ENCODE peak calls at places on chromosomes 13 and 19, in seven cellular contexts. One of them, this sample, is unnamed.

GRCh38 chr13:109724603-109725002 is 61.8 kb downstream of the IRS2 start:
- DNase-seq in fibroblast of the aortic adventitia: no peak
- DNase-seq in ascending aorta: no peak
- DNase-seq in fibroblast of lung: no peak
- DNase-seq in brain microvascular endothelial cell: no peak
- DNase-seq in IMR-90: no peak
- DNase-seq in foreskin fibroblast: no peak
- DNase-seq in this sample: no peak

GRCh38 chr19:16594681-16595091 is 22.5 kb upstream of the SLC35E1 start:
- DNase-seq in ascending aorta: no peak
- DNase-seq in foreskin fibroblast: no peak
- DNase-seq in IMR-90: no peak
- DNase-seq in fibroblast of the aortic adventitia: no peak
- DNase-seq in fibroblast of lung: no peak
- DNase-seq in brain microvascular endothelial cell: no peak
- DNase-seq in this sample: no peak

GRCh38 chr13:113990321-113990837 is 16.5 kb upstream of the C13orf46 start:
- DNase-seq in fibroblast of the aortic adventitia: no peak
- DNase-seq in fibroblast of lung: no peak
- DNase-seq in ascending aorta: peak
- DNase-seq in foreskin fibroblast: no peak
- DNase-seq in brain microvascular endothelial cell: no peak
- DNase-seq in IMR-90: no peak
- DNase-seq in this sample: no peak

GRCh38 chr13:104461049-104461448 is 1394.8 kb upstream of the SLC10A2 start:
- DNase-seq in IMR-90: no peak
- DNase-seq in ascending aorta: no peak
- DNase-seq in brain microvascular endothelial cell: no peak
- DNase-seq in fibroblast of lung: no peak
- DNase-seq in foreskin fibroblast: no peak
- DNase-seq in fibroblast of the aortic adventitia: no peak
- DNase-seq in this sample: no peak

GRCh38 chr19:23071087-23071511 is 45.7 kb upstream of the ZNF730 start:
- DNase-seq in brain microvascular endothelial cell: peak
- DNase-seq in fibroblast of the aortic adventitia: peak
- DNase-seq in IMR-90: peak
- DNase-seq in ascending aorta: peak
- DNase-seq in foreskin fibroblast: peak
- DNase-seq in fibroblast of lung: peak
- DNase-seq in this sample: no peak

GRCh38 chr19:4302238-4302630 is at the start of gene TMIGD2:
- DNase-seq in brain microvascular endothelial cell: no peak
- DNase-seq in fibroblast of the aortic adventitia: no peak
- DNase-seq in fibroblast of lung: no peak
- DNase-seq in ascending aorta: no peak
- DNase-seq in IMR-90: no peak
- DNase-seq in foreskin fibroblast: no peak
- DNase-seq in this sample: no peak

GRCh38 chr19:47190167-47190727 is 40.8 kb downstream of the BBC3 start:
- DNase-seq in foreskin fibroblast: peak
- DNase-seq in brain microvascular endothelial cell: peak
- DNase-seq in ascending aorta: peak
- DNase-seq in IMR-90: peak
- DNase-seq in fibroblast of lung: peak
- DNase-seq in fibroblast of the aortic adventitia: peak
- DNase-seq in this sample: no peak

GRCh38 chr19:12881172-12881808 is at the start of gene DNASE2:
- DNase-seq in brain microvascular endothelial cell: peak
- DNase-seq in fibroblast of the aortic adventitia: peak
- DNase-seq in fibroblast of lung: peak
- DNase-seq in ascending aorta: peak
- DNase-seq in IMR-90: peak
- DNase-seq in foreskin fibroblast: peak
- DNase-seq in this sample: peak

GRCh38 chr19:40503300-40503699 is 36.5 kb downstream of the SPTBN4 start:
- DNase-seq in ascending aorta: no peak
- DNase-seq in fibroblast of lung: no peak
- DNase-seq in foreskin fibroblast: no peak
- DNase-seq in brain microvascular endothelial cell: no peak
- DNase-seq in fibroblast of the aortic adventitia: no peak
- DNase-seq in IMR-90: no peak
- DNase-seq in this sample: no peak

GRCh38 chr13:75850915-75851314 is 214.8 kb downstream of the LMO7 start:
- DNase-seq in fibroblast of the aortic adventitia: no peak
- DNase-seq in ascending aorta: no peak
- DNase-seq in IMR-90: no peak
- DNase-seq in brain microvascular endothelial cell: peak
- DNase-seq in fibroblast of lung: no peak
- DNase-seq in foreskin fibroblast: no peak
- DNase-seq in this sample: no peak

GRCh38 chr13:39942177-39942900 is 286.9 kb downstream of the COG6 start:
- DNase-seq in ascending aorta: no peak
- DNase-seq in fibroblast of lung: no peak
- DNase-seq in fibroblast of the aortic adventitia: no peak
- DNase-seq in IMR-90: no peak
- DNase-seq in brain microvascular endothelial cell: no peak
- DNase-seq in foreskin fibroblast: no peak
- DNase-seq in this sample: no peak

GRCh38 chr13:52004508-52005183 is 6.6 kb downstream of the ATP7B start:
- DNase-seq in fibroblast of lung: no peak
- DNase-seq in fibroblast of the aortic adventitia: no peak
- DNase-seq in brain microvascular endothelial cell: no peak
- DNase-seq in ascending aorta: no peak
- DNase-seq in IMR-90: no peak
- DNase-seq in foreskin fibroblast: no peak
- DNase-seq in this sample: no peak

DNA sequence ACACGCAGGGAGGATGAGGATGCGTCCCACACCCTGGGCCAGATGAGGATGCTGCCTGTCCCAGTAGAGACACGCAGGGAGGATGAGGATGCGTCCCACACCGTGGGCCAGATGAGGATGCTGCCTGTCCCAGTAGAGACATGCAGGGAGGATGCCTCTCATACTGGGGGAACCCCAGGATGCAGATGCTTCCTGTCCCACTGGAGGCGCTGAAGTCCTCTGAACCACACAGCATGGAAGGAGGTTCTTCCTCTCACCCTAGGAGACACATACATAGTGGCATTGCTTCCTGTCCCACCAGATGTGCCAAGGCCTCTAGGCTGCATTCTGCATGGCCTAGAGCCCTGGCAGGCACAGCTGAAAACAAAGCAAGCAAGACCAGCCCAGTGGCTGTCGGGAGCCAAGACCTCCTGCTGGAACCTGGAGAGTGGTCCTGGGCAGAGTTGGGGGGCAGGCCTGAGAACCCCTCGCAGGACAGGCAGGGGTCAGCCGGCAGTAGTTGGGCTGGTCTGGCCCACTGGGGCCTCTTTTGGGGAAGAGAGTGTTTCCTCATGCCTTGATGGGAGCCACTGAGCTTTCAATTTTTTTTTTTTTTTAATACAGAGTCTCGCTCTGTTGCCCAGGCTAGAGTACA is 4.3 kb downstream of the HPN start:
- DNase-seq in foreskin fibroblast: no peak
- DNase-seq in fibroblast of the aortic adventitia: no peak
- DNase-seq in fibroblast of lung: peak
- DNase-seq in brain microvascular endothelial cell: peak
- DNase-seq in IMR-90: peak
- DNase-seq in ascending aorta: no peak
- DNase-seq in this sample: no peak
- TF ChIP-seq CTCF in foreskin fibroblast: peak
- TF ChIP-seq CTCF in fibroblast of the aortic adventitia: peak
- TF ChIP-seq CTCF in fibroblast of lung: peak
- TF ChIP-seq CTCF in brain microvascular endothelial cell: peak
- TF ChIP-seq CTCF in IMR-90: peak
- TF ChIP-seq CTCF in ascending aorta: peak
- TF ChIP-seq CTCF in this sample: no peak

DNA sequence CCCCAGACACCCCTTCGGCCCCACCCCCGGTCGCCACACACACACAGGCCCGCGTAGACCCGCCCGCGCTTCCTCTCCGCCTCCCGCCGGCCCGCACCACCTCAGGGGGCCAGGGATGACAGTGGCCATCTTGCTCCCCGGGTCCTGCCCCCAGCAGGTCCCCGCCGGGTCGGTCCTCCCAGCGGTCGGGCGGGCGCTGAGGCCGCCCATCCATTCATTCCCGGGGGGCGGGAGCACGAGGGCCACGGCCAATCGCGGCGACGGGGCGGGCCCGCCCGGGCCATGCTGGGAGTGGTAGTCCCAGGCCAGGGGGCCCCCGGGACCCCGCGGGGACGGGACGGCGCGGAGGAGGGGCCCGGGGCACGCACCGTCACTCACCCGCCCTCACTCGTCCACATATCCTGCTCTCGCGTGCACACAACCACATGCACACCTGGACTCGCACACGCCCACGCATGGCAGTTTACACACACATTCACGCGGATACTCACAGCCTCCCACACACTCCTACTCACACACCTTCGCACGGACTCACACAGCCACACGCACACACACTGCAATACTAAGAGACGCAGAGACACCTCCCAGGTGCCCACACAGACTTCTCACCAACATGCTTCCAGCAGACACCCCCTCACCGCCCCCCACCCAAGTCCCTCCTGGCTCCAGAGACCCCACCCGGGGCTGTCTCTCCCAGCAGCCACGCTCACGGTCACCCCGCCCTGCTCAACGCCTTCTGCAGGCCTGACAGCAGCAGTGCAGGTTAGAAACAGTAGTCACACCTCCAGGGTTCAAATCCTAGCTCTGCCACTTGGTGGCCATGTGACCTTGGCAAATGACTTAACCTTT is at the start of gene DPF1:
- DNase-seq in fibroblast of the aortic adventitia: peak
- DNase-seq in fibroblast of lung: peak
- DNase-seq in IMR-90: peak
- DNase-seq in foreskin fibroblast: peak
- DNase-seq in brain microvascular endothelial cell: peak
- DNase-seq in ascending aorta: no peak
- DNase-seq in this sample: peak
- TF ChIP-seq CTCF in fibroblast of the aortic adventitia: no peak
- TF ChIP-seq CTCF in fibroblast of lung: peak
- TF ChIP-seq CTCF in IMR-90: peak
- TF ChIP-seq CTCF in foreskin fibroblast: no peak
- TF ChIP-seq CTCF in brain microvascular endothelial cell: peak
- TF ChIP-seq CTCF in ascending aorta: no peak
- TF ChIP-seq CTCF in this sample: peak

GRCh38 chr19:6767357-6768235 is at the start of gene SH2D3A:
- DNase-seq in IMR-90: peak
- DNase-seq in ascending aorta: peak
- DNase-seq in brain microvascular endothelial cell: peak
- DNase-seq in fibroblast of lung: peak
- DNase-seq in foreskin fibroblast: peak
- DNase-seq in fibroblast of the aortic adventitia: no peak
- DNase-seq in this sample: peak
- TF ChIP-seq CTCF in IMR-90: no peak
- TF ChIP-seq CTCF in ascending aorta: no peak
- TF ChIP-seq CTCF in brain microvascular endothelial cell: no peak
- TF ChIP-seq CTCF in fibroblast of lung: no peak
- TF ChIP-seq CTCF in foreskin fibroblast: no peak
- TF ChIP-seq CTCF in fibroblast of the aortic adventitia: no peak
- TF ChIP-seq CTCF in this sample: no peak

GRCh38 chr19:45854167-45854778 is 8.7 kb downstream of the SYMPK start:
- DNase-seq in fibroblast of lung: no peak
- DNase-seq in foreskin fibroblast: no peak
- DNase-seq in ascending aorta: no peak
- DNase-seq in brain microvascular endothelial cell: no peak
- DNase-seq in fibroblast of the aortic adventitia: no peak
- DNase-seq in IMR-90: no peak
- DNase-seq in this sample: no peak

GRCh38 chr19:45847661-45848060 is 15.3 kb downstream of the SYMPK start:
- DNase-seq in foreskin fibroblast: no peak
- DNase-seq in ascending aorta: no peak
- DNase-seq in IMR-90: no peak
- DNase-seq in fibroblast of the aortic adventitia: no peak
- DNase-seq in brain microvascular endothelial cell: no peak
- DNase-seq in fibroblast of lung: no peak
- DNase-seq in this sample: no peak

GRCh38 chr19:45852941-45853340 is 10.0 kb downstream of the SYMPK start:
- DNase-seq in fibroblast of the aortic adventitia: no peak
- DNase-seq in foreskin fibroblast: no peak
- DNase-seq in IMR-90: no peak
- DNase-seq in ascending aorta: no peak
- DNase-seq in fibroblast of lung: no peak
- DNase-seq in brain microvascular endothelial cell: no peak
- DNase-seq in this sample: no peak

GRCh38 chr19:45852145-45852750 is 10.7 kb downstream of the SYMPK start:
- DNase-seq in IMR-90: no peak
- DNase-seq in foreskin fibroblast: no peak
- DNase-seq in fibroblast of the aortic adventitia: no peak
- DNase-seq in ascending aorta: no peak
- DNase-seq in fibroblast of lung: no peak
- DNase-seq in brain microvascular endothelial cell: peak
- DNase-seq in this sample: no peak

GRCh38 chr19:45848922-45849321 is 14.0 kb downstream of the SYMPK start:
- DNase-seq in IMR-90: no peak
- DNase-seq in foreskin fibroblast: no peak
- DNase-seq in ascending aorta: no peak
- DNase-seq in brain microvascular endothelial cell: no peak
- DNase-seq in fibroblast of lung: no peak
- DNase-seq in fibroblast of the aortic adventitia: peak
- DNase-seq in this sample: no peak
- TF ChIP-seq CTCF in IMR-90: peak
- TF ChIP-seq CTCF in foreskin fibroblast: peak
- TF ChIP-seq CTCF in ascending aorta: no peak
- TF ChIP-seq CTCF in brain microvascular endothelial cell: peak
- TF ChIP-seq CTCF in fibroblast of lung: peak
- TF ChIP-seq CTCF in fibroblast of the aortic adventitia: peak
- TF ChIP-seq CTCF in this sample: peak

GRCh38 chr13:41554626-41555386 is 97.5 kb downstream of the RGCC start:
- DNase-seq in fibroblast of lung: no peak
- DNase-seq in ascending aorta: no peak
- DNase-seq in IMR-90: no peak
- DNase-seq in brain microvascular endothelial cell: no peak
- DNase-seq in fibroblast of the aortic adventitia: no peak
- DNase-seq in foreskin fibroblast: no peak
- DNase-seq in this sample: no peak
- TF ChIP-seq CTCF in fibroblast of lung: no peak
- TF ChIP-seq CTCF in ascending aorta: no peak
- TF ChIP-seq CTCF in IMR-90: no peak
- TF ChIP-seq CTCF in brain microvascular endothelial cell: no peak
- TF ChIP-seq CTCF in fibroblast of the aortic adventitia: no peak
- TF ChIP-seq CTCF in foreskin fibroblast: no peak
- TF ChIP-seq CTCF in this sample: no peak

This sample was measured in progenitor cell of endocrine pancreas.